ENCODE peak calls at places on chromosomes 5 and 9, in five cellular contexts. One of them, this sample, is unnamed.

GRCh38 chr5:34778451-34778850 is 60.5 kb upstream of the TTC23L start:
- DNase-seq in Right ventricle myocardium inferior: no peak
- DNase-seq in head of caudate nucleus: no peak
- DNase-seq in posterior cingulate gyrus: no peak
- DNase-seq in heart left ventricle: no peak
- DNase-seq in this sample: no peak

GRCh38 chr9:136086213-136086881 is 8.7 kb downstream of the NACC2 start:
- DNase-seq in posterior cingulate gyrus: no peak
- DNase-seq in head of caudate nucleus: peak; percentile 2
- DNase-seq in Right ventricle myocardium inferior: no peak
- DNase-seq in heart left ventricle: no peak
- DNase-seq in this sample: no peak

GRCh38 chr9:96327694-96328352 is 25.8 kb upstream of the HSD17B3 start:
- DNase-seq in heart left ventricle: no peak
- DNase-seq in head of caudate nucleus: peak; percentile 41
- DNase-seq in posterior cingulate gyrus: no peak
- DNase-seq in Right ventricle myocardium inferior: no peak
- DNase-seq in this sample: no peak

GRCh38 chr9:93684161-93684765 is 107.9 kb downstream of the PHF2 start:
- DNase-seq in Right ventricle myocardium inferior: no peak
- DNase-seq in head of caudate nucleus: no peak
- DNase-seq in heart left ventricle: peak; percentile 8
- DNase-seq in posterior cingulate gyrus: no peak
- DNase-seq in this sample: no peak

GRCh38 chr5:83472508-83473343 is 1.2 kb downstream of the VCAN start:
- DNase-seq in head of caudate nucleus: peak; percentile 12
- DNase-seq in heart left ventricle: peak; percentile 42
- DNase-seq in Right ventricle myocardium inferior: peak; percentile 75
- DNase-seq in posterior cingulate gyrus: peak; percentile 9
- DNase-seq in this sample: peak; percentile 2

GRCh38 chr5:6920628-6921256 is 207.5 kb downstream of the TENT4A start:
- DNase-seq in Right ventricle myocardium inferior: no peak
- DNase-seq in posterior cingulate gyrus: no peak
- DNase-seq in head of caudate nucleus: no peak
- DNase-seq in heart left ventricle: no peak
- DNase-seq in this sample: no peak

GRCh38 chr9:76537150-76537646 is 78.2 kb downstream of the GCNT1 start:
- DNase-seq in heart left ventricle: peak; percentile 37
- DNase-seq in head of caudate nucleus: peak; percentile 5
- DNase-seq in posterior cingulate gyrus: no peak
- DNase-seq in Right ventricle myocardium inferior: no peak
- DNase-seq in this sample: no peak

GRCh38 chr5:43661102-43661501 is 58.1 kb downstream of the NNT start:
- DNase-seq in heart left ventricle: no peak
- DNase-seq in Right ventricle myocardium inferior: no peak
- DNase-seq in posterior cingulate gyrus: no peak
- DNase-seq in head of caudate nucleus: peak; percentile 14
- DNase-seq in this sample: no peak

GRCh38 chr9:37390759-37391158 is 31.7 kb upstream of the GRHPR start:
- DNase-seq in posterior cingulate gyrus: no peak
- DNase-seq in Right ventricle myocardium inferior: no peak
- DNase-seq in heart left ventricle: no peak
- DNase-seq in head of caudate nucleus: no peak
- DNase-seq in this sample: no peak

GRCh38 chr5:131589510-131590348 is 45.3 kb downstream of the RAPGEF6 start:
- DNase-seq in head of caudate nucleus: peak; percentile 13
- DNase-seq in Right ventricle myocardium inferior: no peak
- DNase-seq in heart left ventricle: no peak
- DNase-seq in posterior cingulate gyrus: no peak
- DNase-seq in this sample: peak; percentile 11

GRCh38 chr5:14036947-14037346 is 92.5 kb upstream of the DNAH5 start:
- DNase-seq in head of caudate nucleus: no peak
- DNase-seq in posterior cingulate gyrus: no peak
- DNase-seq in heart left ventricle: no peak
- DNase-seq in Right ventricle myocardium inferior: no peak
- DNase-seq in this sample: no peak

GRCh38 chr5:150438873-150439546 is 10.5 kb downstream of the RPS14 start:
- DNase-seq in head of caudate nucleus: no peak
- DNase-seq in posterior cingulate gyrus: no peak
- DNase-seq in heart left ventricle: no peak
- DNase-seq in Right ventricle myocardium inferior: no peak
- DNase-seq in this sample: no peak

GRCh38 chr9:127119319-127119709 is 3.1 kb downstream of the ANGPTL2 start:
- DNase-seq in heart left ventricle: no peak
- DNase-seq in Right ventricle myocardium inferior: no peak
- DNase-seq in head of caudate nucleus: no peak
- DNase-seq in posterior cingulate gyrus: no peak
- DNase-seq in this sample: no peak

GRCh38 chr9:14198544-14199510 is 115.1 kb downstream of the NFIB start:
- DNase-seq in heart left ventricle: peak; percentile 74
- DNase-seq in head of caudate nucleus: peak; percentile 36
- DNase-seq in Right ventricle myocardium inferior: peak; percentile 78
- DNase-seq in posterior cingulate gyrus: peak; percentile 33
- DNase-seq in this sample: peak; percentile 10

GRCh38 chr9:92278117-92278516 is 15.4 kb downstream of the IARS1 start:
- DNase-seq in heart left ventricle: no peak
- DNase-seq in posterior cingulate gyrus: no peak
- DNase-seq in head of caudate nucleus: no peak
- DNase-seq in Right ventricle myocardium inferior: no peak
- DNase-seq in this sample: no peak

GRCh38 chr9:106693546-106693945 is 169.4 kb upstream of the ZNF462 start:
- DNase-seq in Right ventricle myocardium inferior: no peak
- DNase-seq in posterior cingulate gyrus: no peak
- DNase-seq in heart left ventricle: no peak
- DNase-seq in head of caudate nucleus: no peak
- DNase-seq in this sample: no peak

GRCh38 chr9:128282500-128282899 is 6.4 kb downstream of the SWI5 start:
- DNase-seq in posterior cingulate gyrus: no peak
- DNase-seq in Right ventricle myocardium inferior: no peak
- DNase-seq in head of caudate nucleus: no peak
- DNase-seq in heart left ventricle: no peak
- DNase-seq in this sample: no peak

This sample was measured in occipital lobe.